ENCODE peak calls at places on chromosomes 13 and 19, in seven cellular contexts. K, T, I, Q, J, M and D are unnamed samples.

GRCh38 chr13:29771247-29771646 is 79.2 kb downstream of the UBL3 start:
- DNase-seq in K (no peak), T (peak; percentile 50), I (peak; percentile 59), Q (no peak), J (peak; percentile 49), M (no peak), D (no peak)

GRCh38 chr19:14473073-14473790 is 1.9 kb downstream of the PTGER1 start:
- DNase-seq in K (no peak), T (no peak), I (no peak), Q (no peak), J (no peak), M (no peak), D (no peak)

GRCh38 chr19:22783651-22784050 is 300 bp downstream of the ZNF99 start:
- DNase-seq in K (no peak), T (no peak), I (no peak), Q (no peak), J (no peak), M (no peak), D (peak; percentile 10)

GRCh38 chr19:48963371-48964204 is 1.5 kb upstream of the FTL start:
- DNase-seq in K (peak; percentile 88), T (peak; percentile 89), I (peak; percentile 75), Q (peak; percentile 56), J (peak; percentile 69), M (peak; percentile 72), D (peak; percentile 30)

GRCh38 chr19:5823579-5824281 is 15.8 kb downstream of the FUT6 start:
- DNase-seq in K (no peak), T (no peak), I (no peak), Q (peak; percentile 69), J (no peak), M (no peak), D (no peak)

GRCh38 chr13:99064624-99065249 is 86.9 kb upstream of the DOCK9 start:
- DNase-seq in K (no peak), T (no peak), I (no peak), Q (no peak), J (no peak), M (no peak), D (peak; percentile 91)

GRCh38 chr19:18777156-18777724 is 13.9 kb downstream of the COMP start:
- DNase-seq in K (peak; percentile 48), T (no peak), I (no peak), Q (no peak), J (no peak), M (no peak), D (no peak)

GRCh38 chr13:25752957-25753540 is 298.8 kb downstream of the SHISA2 start:
- DNase-seq in K (peak; percentile 67), T (no peak), I (peak; percentile 78), Q (no peak), J (no peak), M (peak; percentile 44), D (no peak)

GRCh38 chr19:50797429-50798115 is 7.4 kb downstream of the ACP4 start:
- DNase-seq in K (no peak), T (no peak), I (no peak), Q (no peak), J (no peak), M (no peak), D (no peak)

GRCh38 chr13:45102136-45102802 is 18.0 kb upstream of the GTF2F2 start:
- DNase-seq in K (no peak), T (no peak), I (no peak), Q (no peak), J (no peak), M (no peak), D (no peak)

GRCh38 chr13:99042851-99043250 is 65.0 kb upstream of the DOCK9 start:
- DNase-seq in K (no peak), T (no peak), I (no peak), Q (no peak), J (no peak), M (no peak), D (peak; percentile 42)

GRCh38 chr13:101691326-101691725 is 238.9 kb downstream of the ITGBL1 start:
- DNase-seq in K (no peak), T (no peak), I (no peak), Q (no peak), J (no peak), M (no peak), D (no peak)

GRCh38 chr13:89199138-89199537 is 1528.0 kb downstream of the SLITRK5 start:
- DNase-seq in K (no peak), T (no peak), I (no peak), Q (no peak), J (peak; percentile 37), M (no peak), D (no peak)

GRCh38 chr19:50722248-50723013 is 733 bp upstream of the CLEC11A start:
- DNase-seq in K (no peak), T (no peak), I (no peak), Q (no peak), J (no peak), M (no peak), D (peak; percentile 41)

GRCh38 chr19:55647732-55648656 is at the start of gene CCDC106:
- DNase-seq in K (peak; percentile 86), T (peak; percentile 80), I (peak; percentile 76), Q (peak; percentile 75), J (peak; percentile 92), M (peak; percentile 74), D (peak; percentile 83)

GRCh38 chr13:89363144-89363543 is 1692.0 kb downstream of the SLITRK5 start:
- DNase-seq in K (no peak), T (no peak), I (no peak), Q (no peak), J (no peak), M (no peak), D (no peak)

GRCh38 chr13:80010846-80011245 is 330.1 kb downstream of the SPRY2 start:
- DNase-seq in K (no peak), T (no peak), I (no peak), Q (no peak), J (no peak), M (no peak), D (no peak)

GRCh38 chr13:42065414-42065813 is 17.0 kb downstream of the DGKH start:
- DNase-seq in K (no peak), T (no peak), I (no peak), Q (no peak), J (no peak), M (no peak), D (no peak)

GRCh38 chr13:42064966-42065365 is 16.5 kb downstream of the DGKH start:
- DNase-seq in K (no peak), T (no peak), I (no peak), Q (no peak), J (no peak), M (no peak), D (no peak)

GRCh38 chr13:42066542-42066941 is 18.1 kb downstream of the DGKH start:
- DNase-seq in K (no peak), T (no peak), I (peak; percentile 80), Q (no peak), J (no peak), M (no peak), D (no peak)

GRCh38 chr13:42063105-42063504 is 14.7 kb downstream of the DGKH start:
- DNase-seq in K (no peak), T (no peak), I (no peak), Q (no peak), J (no peak), M (no peak), D (no peak)

GRCh38 chr13:42064259-42064658 is 15.8 kb downstream of the DGKH start:
- DNase-seq in K (no peak), T (no peak), I (peak; percentile 79), Q (no peak), J (peak; percentile 17), M (no peak), D (no peak)
- H3K4me3 ChIP-seq in K (no peak overlapping the region), T (no peak overlapping the region), I (no peak overlapping the region), Q (no peak overlapping the region), J (no peak overlapping the region), M (no peak overlapping the region), D (no peak overlapping the region)

GRCh38 chr13:30805132-30805537 is 69.8 kb downstream of the ALOX5AP start:
- DNase-seq in K (no peak), T (no peak), I (no peak), Q (no peak), J (no peak), M (no peak), D (no peak)
- H3K4me3 ChIP-seq in K (no peak overlapping the region), T (no peak overlapping the region), I (no peak overlapping the region), Q (no peak overlapping the region), J (no peak overlapping the region), M (no peak overlapping the region), D (no peak overlapping the region)

DNA sequence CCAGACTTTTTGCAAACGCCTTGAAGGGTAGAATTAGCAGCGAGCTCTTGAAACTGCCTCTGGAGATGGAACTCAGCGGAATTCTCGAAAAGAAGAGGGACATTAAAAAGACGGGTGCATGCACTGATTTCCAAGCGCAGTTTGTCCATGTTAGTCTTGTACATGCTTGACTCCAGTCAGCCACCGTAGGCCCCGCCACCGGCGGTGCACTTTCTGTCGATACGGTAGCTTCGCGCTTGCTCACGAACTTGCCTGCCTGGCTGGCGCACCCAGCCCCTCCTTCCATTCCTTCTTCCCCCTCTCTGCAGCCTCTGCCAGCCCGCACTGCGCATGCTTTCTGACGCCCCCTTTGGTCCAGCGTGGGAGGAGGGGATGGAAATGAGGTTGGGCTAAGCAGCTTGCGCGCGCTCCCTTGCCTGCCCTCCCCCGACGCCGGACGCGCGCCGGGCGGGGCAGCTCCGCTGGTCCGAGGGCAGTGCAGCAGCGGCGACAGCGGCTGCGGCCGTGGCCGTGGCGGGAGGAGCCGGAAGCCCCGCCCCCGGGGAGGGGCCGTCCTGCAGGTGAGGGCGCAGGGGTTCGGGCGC is at the start of gene ZNF575:
- DNase-seq in K (peak; percentile 92), T (peak; percentile 98), I (peak; percentile 96), Q (peak; percentile 94), J (peak; percentile 97), M (peak; percentile 91), D (peak; percentile 97)
- H3K4me3 ChIP-seq in K (peak within 1 kb of the TSS; percentile 76), T (peak within 1 kb of the TSS; percentile 84), I (peak within 1 kb of the TSS; percentile 66), Q (peak within 1 kb of the TSS; percentile 64), J (peak within 1 kb of the TSS; percentile 63), M (peak within 1 kb of the TSS; percentile 77), D (peak within 1 kb of the TSS; percentile 77)

DNA sequence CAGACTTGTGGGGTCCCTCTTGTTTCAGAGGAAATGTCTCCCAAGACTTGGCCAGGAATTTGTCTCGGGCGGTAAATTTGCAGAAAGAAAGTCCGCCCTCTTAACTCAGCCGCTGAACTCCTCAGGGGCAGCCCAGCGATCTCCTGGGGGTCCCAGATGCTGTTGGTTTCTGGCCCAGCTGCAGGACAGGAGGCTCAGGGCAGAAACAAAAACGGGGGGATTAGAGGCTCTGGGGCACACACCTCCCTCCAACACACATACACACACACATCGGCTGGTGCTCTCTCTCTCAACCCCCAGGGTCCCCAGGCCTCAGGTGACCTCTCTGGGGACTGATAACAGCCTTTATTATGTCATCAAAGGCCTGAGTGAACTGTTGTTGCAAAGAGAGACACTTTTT is 7.1 kb downstream of the ARHGEF18 start:
- DNase-seq in K (peak; percentile 15), T (no peak), I (no peak), Q (no peak), J (no peak), M (no peak), D (no peak)
- H3K4me3 ChIP-seq in K (no peak overlapping the region), T (no peak overlapping the region), I (no peak overlapping the region), Q (no peak overlapping the region), J (no peak overlapping the region), M (no peak overlapping the region), D (no peak overlapping the region)

GRCh38 chr19:1171755-1172352 is 2.2 kb downstream of the SBNO2 start:
- DNase-seq in K (peak; percentile 50), T (no peak), I (no peak), Q (no peak), J (peak; percentile 47), M (no peak), D (no peak)
- H3K4me3 ChIP-seq in K (peak overlapping the region; percentile 87), T (no peak overlapping the region), I (peak overlapping the region; percentile 88), Q (no peak overlapping the region), J (peak overlapping the region; percentile 95), M (peak overlapping the region; percentile 94), D (no peak overlapping the region)